ENCODE peak calls at places on chromosomes 11 and 22, in ten cellular contexts. X is suprapubic skin, T is sigmoid colon, M is SK-N-SH, N is stomach, C is GM23338, G is endothelial cell of umbilical vein, V is esophagus muscularis mucosa, W is HepG2, D is GM12891. H is an unnamed sample.

GRCh38 chr11:22044126-22044525 is 148.8 kb upstream of the ANO5 start:
- DNase-seq in X (no peak), T (no peak), M (no peak), N (no peak), C (no peak), G (no peak), V (no peak), W (no peak), D (no peak), H (no peak)

GRCh38 chr11:79419120-79419519 is 21.7 kb downstream of the TENM4 start:
- DNase-seq in X (no peak), T (no peak), M (no peak), N (peak), C (no peak), G (no peak), V (no peak), W (peak), D (no peak), H (no peak)

GRCh38 chr11:6570691-6571427 is 32.6 kb downstream of the RRP8 start:
- DNase-seq in X (no peak), T (no peak), M (no peak), N (no peak), C (peak), G (no peak), V (no peak), W (no peak), D (no peak), H (no peak)

GRCh38 chr11:33624082-33624481 is 76.5 kb downstream of the C11orf91 start:
- DNase-seq in X (no peak), T (no peak), M (no peak), N (no peak), C (no peak), G (no peak), V (no peak), W (no peak), D (no peak), H (no peak)

GRCh38 chr11:121241300-121242176 is 51.0 kb upstream of the SC5D start:
- DNase-seq in X (no peak), T (no peak), M (peak), N (no peak), C (no peak), G (no peak), V (no peak), W (no peak), D (no peak), H (no peak)

GRCh38 chr22:36237462-36238347 is 1.6 kb downstream of the APOL2 start:
- DNase-seq in X (no peak), T (no peak), M (no peak), N (no peak), C (no peak), G (no peak), V (no peak), W (no peak), D (no peak), H (peak)

GRCh38 chr22:50403701-50404101 is 60.6 kb downstream of the PPP6R2 start:
- DNase-seq in X (no peak), T (peak), M (peak), N (peak), C (no peak), G (peak), V (no peak), W (no peak), D (no peak), H (no peak)

GRCh38 chr22:35981900-35982299 is 46.7 kb downstream of the RBFOX2 start:
- DNase-seq in X (no peak), T (no peak), M (no peak), N (no peak), C (no peak), G (no peak), V (no peak), W (no peak), D (no peak), H (no peak)

GRCh38 chr11:79794484-79795393 is 353.9 kb upstream of the TENM4 start:
- DNase-seq in X (no peak), T (no peak), M (no peak), N (no peak), C (peak), G (no peak), V (no peak), W (no peak), D (no peak), H (no peak)

GRCh38 chr22:49968313-49968830 is 7.8 kb downstream of the PIM3 start:
- DNase-seq in X (peak), T (no peak), M (peak), N (peak), C (no peak), G (no peak), V (no peak), W (no peak), D (no peak), H (no peak)

GRCh38 chr11:77854838-77855237 is 33.9 kb downstream of the AAMDC start:
- DNase-seq in X (no peak), T (no peak), M (no peak), N (no peak), C (peak), G (no peak), V (no peak), W (no peak), D (no peak), H (no peak)

GRCh38 chr11:69918938-69919650 is 99.9 kb upstream of the FGF3 start:
- DNase-seq in X (peak), T (peak), M (peak), N (peak), C (peak), G (peak), V (no peak), W (peak), D (peak), H (peak)

GRCh38 chr11:44110231-44110679 is 14.8 kb downstream of the EXT2 start:
- DNase-seq in X (no peak), T (no peak), M (peak), N (peak), C (peak), G (peak), V (no peak), W (peak), D (peak), H (peak)

GRCh38 chr11:40037005-40037404 is 1422.4 kb downstream of the LRRC4C start:
- DNase-seq in X (no peak), T (no peak), M (no peak), N (peak), C (peak), G (no peak), V (no peak), W (no peak), D (no peak), H (no peak)

GRCh38 chr11:12244156-12244555 is 133.2 kb upstream of the PARVA start:
- DNase-seq in X (no peak), T (no peak), M (no peak), N (no peak), C (no peak), G (no peak), V (no peak), W (no peak), D (no peak), H (no peak)

GRCh38 chr11:86461892-86462291 is 87.2 kb downstream of the CCDC81 start:
- DNase-seq in X (no peak), T (no peak), M (no peak), N (no peak), C (no peak), G (no peak), V (no peak), W (no peak), D (no peak), H (no peak)

GRCh38 chr11:118870396-118871343 is 13.0 kb upstream of the CXCR5 start:
- DNase-seq in X (no peak), T (peak), M (peak), N (no peak), C (peak), G (no peak), V (no peak), W (peak), D (no peak), H (no peak)

GRCh38 chr11:57776577-57776976 is 15.0 kb downstream of the CTNND1 start:
- DNase-seq in X (no peak), T (no peak), M (no peak), N (no peak), C (no peak), G (no peak), V (no peak), W (no peak), D (no peak), H (no peak)

GRCh38 chr11:124970925-124971324 is 16.9 kb downstream of the CCDC15 start:
- DNase-seq in X (no peak), T (no peak), M (peak), N (no peak), C (peak), G (peak), V (no peak), W (peak), D (no peak), H (no peak)

GRCh38 chr22:47201996-47202818 is 439.8 kb downstream of the TBC1D22A start:
- DNase-seq in X (peak), T (peak), M (no peak), N (peak), C (no peak), G (no peak), V (peak), W (no peak), D (no peak), H (no peak)

GRCh38 chr11:67375320-67376021 is 2.1 kb upstream of the CLCF1 start:
- DNase-seq in X (no peak), T (no peak), M (no peak), N (no peak), C (peak), G (no peak), V (no peak), W (no peak), D (no peak), H (no peak)

GRCh38 chr11:44833869-44834452 is 107.2 kb downstream of the TSPAN18 start:
- DNase-seq in X (no peak), T (no peak), M (peak), N (no peak), C (peak), G (no peak), V (no peak), W (no peak), D (no peak), H (no peak)

GRCh38 chr11:6667733-6668374 is 12.2 kb upstream of the DCHS1 start:
- DNase-seq in X (no peak), T (no peak), M (no peak), N (no peak), C (peak), G (peak), V (no peak), W (peak), D (no peak), H (no peak)

GRCh38 chr11:47393163-47394049 is 15.0 kb upstream of the SLC39A13 start:
- DNase-seq in X (peak), T (peak), M (no peak), N (no peak), C (no peak), G (peak), V (no peak), W (no peak), D (no peak), H (no peak)

GRCh38 chr11:20000393-20001134 is 159.7 kb downstream of the DBX1 start:
- DNase-seq in X (no peak), T (no peak), M (no peak), N (no peak), C (peak), G (no peak), V (no peak), W (peak), D (no peak), H (no peak)

DNA sequence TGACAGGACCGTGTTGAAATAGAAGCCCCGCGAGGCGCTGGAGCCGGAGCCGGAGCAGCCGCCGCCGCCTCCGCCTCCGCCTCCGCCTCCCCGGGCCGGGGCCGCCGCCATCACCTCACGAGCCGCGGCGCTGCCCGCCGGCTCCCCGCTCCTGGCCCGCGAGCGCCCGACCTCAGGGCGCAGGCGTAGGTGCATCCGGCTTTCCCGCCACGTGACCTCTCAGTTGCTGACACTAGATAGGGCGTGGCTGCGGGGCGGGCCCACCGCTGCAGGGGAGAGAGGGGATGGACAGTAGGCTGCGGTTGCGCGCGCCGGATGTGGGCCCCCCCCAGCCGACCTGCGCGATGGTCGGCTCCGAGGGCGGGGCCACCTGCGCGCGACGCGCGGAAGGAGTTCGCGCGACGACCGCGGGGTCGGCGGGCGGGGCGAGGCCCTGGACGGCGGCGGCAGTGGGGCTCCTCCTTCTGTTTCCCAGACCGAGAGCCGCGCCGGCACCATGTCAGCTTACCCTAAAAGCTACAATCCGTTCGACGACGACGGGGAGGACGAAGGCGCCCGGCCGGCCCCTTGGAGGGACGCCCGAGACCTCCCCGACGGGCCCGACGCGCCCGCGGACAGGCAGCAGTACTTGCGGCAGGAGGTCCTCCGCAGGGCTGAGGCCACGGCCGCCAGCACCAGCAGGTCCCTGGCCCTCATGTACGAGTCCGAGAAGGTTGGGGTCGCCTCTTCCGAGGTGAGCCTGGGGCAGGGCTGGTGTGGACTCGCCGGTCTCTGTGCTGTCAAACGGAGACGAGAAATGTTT is at the start of the genes PI4KA and SNAP29:
- DNase-seq in X (peak), T (peak), M (peak), N (peak), C (peak), G (peak), V (peak), W (peak), D (peak), H (peak)
- TF ChIP-seq POLR2AphosphoS5 in X (peak), T (peak), M (peak), N (peak), C (peak), G (peak), V (peak), W (peak), D (peak), H (peak)

DNA sequence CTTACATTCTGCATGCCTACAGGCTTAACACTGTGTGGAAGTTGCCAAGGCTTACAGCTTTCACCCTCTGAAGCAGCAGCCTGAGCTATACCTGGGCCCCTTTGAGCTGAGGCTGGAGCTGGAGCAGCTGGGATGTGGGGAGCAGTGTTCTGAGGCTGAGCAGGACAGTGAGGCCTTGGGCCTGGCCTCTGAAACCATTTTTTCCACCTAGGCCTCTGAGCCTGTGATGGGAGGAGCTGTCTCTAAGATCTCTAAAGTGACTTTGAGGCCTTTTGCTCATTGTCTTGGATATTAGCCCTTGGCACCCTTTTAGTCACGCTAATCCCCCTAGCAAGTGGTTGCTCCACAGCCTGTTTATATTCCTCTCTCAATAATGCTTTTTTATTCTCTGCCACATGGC is 59.9 kb upstream of the ZBED5 start:
- DNase-seq in X (no peak), T (no peak), M (no peak), N (no peak), C (no peak), G (no peak), V (no peak), W (no peak), D (no peak), H (no peak)
- TF ChIP-seq POLR2AphosphoS5 in X (no peak), T (no peak), M (no peak), N (no peak), C (no peak), G (no peak), V (no peak), W (no peak), D (no peak), H (no peak)

DNA sequence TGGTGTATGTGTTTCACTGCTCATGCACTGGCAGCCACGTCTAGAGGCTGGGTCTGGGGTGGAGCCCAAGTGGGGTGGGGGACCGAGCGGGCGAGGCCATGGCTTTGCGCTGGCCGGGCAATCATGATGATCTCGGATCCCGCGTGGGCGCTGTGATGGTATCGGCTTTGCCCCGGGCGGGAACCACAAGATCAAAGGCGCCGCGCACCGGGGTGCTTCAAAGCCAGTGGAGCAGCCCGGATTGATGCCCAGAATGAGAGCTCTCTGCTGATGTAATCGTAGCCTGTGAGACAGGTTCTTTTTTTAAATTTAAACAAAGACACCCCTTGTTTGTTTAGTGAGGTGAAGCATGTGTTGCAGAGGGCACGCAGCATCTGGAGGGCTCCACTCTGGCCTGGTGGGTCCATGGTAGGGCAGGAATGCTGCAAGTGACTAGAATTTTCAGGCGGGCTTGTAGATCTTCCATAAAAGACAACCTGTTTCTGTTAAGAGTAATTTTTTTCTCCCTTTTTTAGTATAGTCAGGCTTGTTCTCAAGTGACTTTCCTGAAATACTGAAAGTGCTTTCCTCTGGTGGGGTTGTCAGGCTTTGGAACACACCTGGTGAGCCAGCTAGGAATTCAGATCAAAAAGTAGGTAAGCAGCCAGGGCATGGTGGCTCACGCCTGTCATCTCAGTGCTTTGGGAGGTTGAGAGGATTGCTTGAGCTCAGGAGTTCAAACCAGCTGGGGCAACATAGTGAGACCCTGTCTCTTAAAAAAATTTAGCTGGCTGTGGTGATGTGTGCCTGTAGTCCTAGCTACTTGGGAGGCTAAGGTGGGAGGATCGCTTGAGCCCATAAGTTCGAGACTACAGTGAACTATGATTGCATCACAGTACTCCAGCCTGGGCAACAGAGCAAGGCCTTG is 40.7 kb downstream of the ZNRF3 start:
- DNase-seq in X (no peak), T (no peak), M (peak), N (peak), C (peak), G (no peak), V (no peak), W (peak), D (no peak), H (no peak)
- TF ChIP-seq POLR2AphosphoS5 in X (no peak), T (no peak), M (no peak), N (no peak), C (no peak), G (no peak), V (no peak), W (no peak), D (no peak), H (no peak)

GRCh38 chr11:3167143-3168119 is 2.3 kb upstream of the OSBPL5 start:
- DNase-seq in X (no peak), T (no peak), M (no peak), N (no peak), C (no peak), G (no peak), V (no peak), W (no peak), D (peak), H (no peak)

GRCh38 chr11:3170756-3171670 is 5.9 kb upstream of the OSBPL5 start:
- DNase-seq in X (peak), T (no peak), M (no peak), N (no peak), C (no peak), G (no peak), V (no peak), W (no peak), D (peak), H (no peak)

GRCh38 chr11:3171931-3172560 is 6.9 kb upstream of the OSBPL5 start:
- DNase-seq in X (peak), T (no peak), M (no peak), N (no peak), C (no peak), G (no peak), V (no peak), W (no peak), D (no peak), H (no peak)

GRCh38 chr11:3169952-3170755 is 5.0 kb upstream of the OSBPL5 start:
- DNase-seq in X (peak), T (no peak), M (no peak), N (no peak), C (no peak), G (no peak), V (no peak), W (no peak), D (peak), H (no peak)

DNA sequence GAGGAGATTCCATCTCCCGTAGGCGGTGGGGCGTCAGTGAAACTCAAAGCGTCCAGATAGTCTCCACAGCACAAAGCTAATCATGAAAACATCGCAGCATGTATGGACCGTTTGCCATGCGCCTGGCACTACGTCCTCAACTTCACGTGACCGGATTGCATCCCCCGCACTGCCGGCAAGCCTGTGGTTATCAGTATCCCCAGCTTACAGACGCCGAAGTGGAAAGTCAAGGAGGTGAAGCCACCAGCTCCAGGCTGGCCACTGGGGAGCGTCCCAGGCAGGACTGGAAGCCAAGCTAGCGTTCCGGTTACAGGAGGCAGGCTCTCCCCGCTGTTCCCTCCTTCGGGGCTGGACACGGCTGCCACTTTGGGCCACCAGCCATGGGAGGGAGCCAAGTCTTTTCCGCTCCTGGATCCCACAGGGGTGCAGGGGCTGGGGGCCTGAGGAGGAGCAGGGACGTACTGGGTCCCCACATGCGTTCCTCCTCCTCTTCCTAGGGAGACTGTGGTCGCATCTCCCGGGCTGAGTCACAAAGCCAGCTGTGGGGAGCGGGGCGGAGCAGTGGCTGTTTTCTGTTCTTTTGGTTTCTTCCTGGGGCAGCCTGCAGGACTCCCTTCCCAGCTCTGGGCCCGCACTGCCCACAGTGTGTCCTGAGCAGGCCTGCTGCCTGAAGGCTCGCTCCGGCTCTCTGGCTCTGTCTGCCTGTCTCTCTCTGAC is 4.3 kb upstream of the OSBPL5 start:
- DNase-seq in X (peak), T (peak), M (no peak), N (peak), C (peak), G (peak), V (no peak), W (no peak), D (peak), H (no peak)
- TF ChIP-seq POLR2AphosphoS5 in X (no peak), T (no peak), M (no peak), N (no peak), C (no peak), G (no peak), V (no peak), W (no peak), D (no peak), H (no peak)

GRCh38 chr11:61011239-61011870 is 39.9 kb downstream of the CD6 start:
- DNase-seq in X (no peak), T (no peak), M (peak), N (peak), C (no peak), G (no peak), V (no peak), W (no peak), D (no peak), H (no peak)
- TF ChIP-seq POLR2AphosphoS5 in X (no peak), T (no peak), M (no peak), N (no peak), C (no peak), G (no peak), V (no peak), W (no peak), D (no peak), H (no peak)

GRCh38 chr22:24024354-24024753 is 13.2 kb downstream of the CABIN1 start:
- DNase-seq in X (no peak), T (no peak), M (no peak), N (no peak), C (no peak), G (no peak), V (no peak), W (no peak), D (no peak), H (no peak)
- TF ChIP-seq POLR2AphosphoS5 in X (no peak), T (no peak), M (no peak), N (no peak), C (no peak), G (no peak), V (no peak), W (no peak), D (no peak), H (no peak)

GRCh38 chr22:42344391-42344861 is 74.0 kb upstream of the TCF20 start:
- DNase-seq in X (no peak), T (peak), M (no peak), N (peak), C (peak), G (no peak), V (no peak), W (no peak), D (no peak), H (no peak)
- TF ChIP-seq POLR2AphosphoS5 in X (no peak), T (no peak), M (no peak), N (no peak), C (peak), G (no peak), V (peak), W (no peak), D (no peak), H (no peak)

H was measured in GM12892.